ENCODE peak calls at places on chromosomes 7 and 10, in nine cellular contexts. V is Peyer's patch, Q is fibroblast of the aortic adventitia, A is uterus, D is AG09309, U is thoracic aorta, K is ovary, Y is stomach, N is neural progenitor cell. C is an unnamed sample.

GRCh38 chr10:69232736-69233135 is 12.6 kb downstream of the HKDC1 start:
- DNase-seq in K (no peak), D (no peak), Y (no peak), U (no peak), N (no peak), V (peak; percentile 67), Q (no peak), A (no peak), C (no peak)

GRCh38 chr10:121690152-121690551 is 91.9 kb upstream of the FGFR2 start:
- DNase-seq in Q (no peak), U (no peak), A (no peak), D (no peak), Y (no peak), V (no peak), N (no peak), K (no peak), C (no peak)

GRCh38 chr7:45126201-45126600 is 14.7 kb upstream of the TBRG4 start:
- DNase-seq in K (no peak), V (no peak), D (no peak), Y (no peak), N (no peak), U (no peak), Q (no peak), A (no peak), C (no peak)

GRCh38 chr10:25294032-25294926 is 119.5 kb downstream of the GPR158 start:
- DNase-seq in A (no peak), V (no peak), N (no peak), K (no peak), Y (no peak), Q (peak; percentile 4), U (no peak), D (no peak), C (peak; percentile 15)

GRCh38 chr10:92239600-92240288 is 51.1 kb downstream of the CPEB3 start:
- DNase-seq in K (peak; percentile 61), A (peak; percentile 24), N (peak; percentile 76), V (peak; percentile 58), U (no peak), Q (peak; percentile 27), D (no peak), Y (peak; percentile 47), C (no peak)

GRCh38 chr10:17617031-17617911 is at the start of gene HACD1:
- DNase-seq in Y (peak; percentile 75), N (peak; percentile 87), V (peak; percentile 75), A (peak; percentile 48), K (peak; percentile 43), Q (peak; percentile 67), U (peak; percentile 4), D (no peak), C (peak; percentile 38)

GRCh38 chr7:137404918-137405317 is 61.4 kb upstream of the PTN start:
- DNase-seq in V (no peak), Q (no peak), A (no peak), U (no peak), N (no peak), D (no peak), Y (no peak), K (no peak), C (no peak)

GRCh38 chr10:11336703-11337102 is 274.7 kb downstream of the USP6NL start:
- DNase-seq in Y (no peak), V (no peak), D (no peak), A (no peak), U (no peak), K (no peak), N (peak; percentile 81), Q (peak; percentile 8), C (no peak)

GRCh38 chr7:35491233-35491632 is 203.7 kb downstream of the HERPUD2 start:
- DNase-seq in N (no peak), V (no peak), U (no peak), Q (no peak), K (no peak), D (no peak), A (no peak), Y (no peak), C (no peak)

GRCh38 chr7:86130268-86130667 is 513.4 kb upstream of the GRM3 start:
- DNase-seq in K (no peak), V (no peak), Y (no peak), Q (no peak), A (no peak), U (no peak), N (no peak), D (no peak), C (no peak)

GRCh38 chr7:5636446-5636835 is 145.0 kb downstream of the RNF216 start:
- DNase-seq in Q (peak; percentile 16), Y (no peak), U (no peak), A (no peak), K (no peak), D (no peak), N (peak; percentile 80), V (no peak), C (no peak)

GRCh38 chr10:113711142-113711541 is 31.4 kb downstream of the CASP7 start:
- DNase-seq in N (peak; percentile 29), U (no peak), A (no peak), K (no peak), D (no peak), Q (no peak), V (no peak), Y (no peak), C (no peak)

GRCh38 chr7:21972397-21972784 is 26.7 kb upstream of the CDCA7L start:
- DNase-seq in N (no peak), V (no peak), K (no peak), Y (no peak), U (no peak), Q (no peak), D (no peak), A (no peak), C (no peak)

GRCh38 chr10:131650771-131651673 is 249.8 kb upstream of the PPP2R2D start:
- DNase-seq in N (no peak), Q (no peak), A (no peak), K (no peak), Y (peak; percentile 19), U (no peak), V (no peak), D (no peak), C (no peak)

GRCh38 chr7:5397657-5398237 is 25.9 kb downstream of the TNRC18 start:
- DNase-seq in N (no peak), V (no peak), K (no peak), Y (no peak), A (no peak), Q (no peak), D (no peak), U (no peak), C (no peak)

GRCh38 chr10:61438141-61438984 is 14.8 kb downstream of the TMEM26 start:
- DNase-seq in A (no peak), D (peak; percentile 10), U (no peak), V (no peak), Q (peak; percentile 6), Y (no peak), K (no peak), N (no peak), C (no peak)

GRCh38 chr7:9657257-9657656 is 1223.8 kb downstream of the NXPH1 start:
- DNase-seq in N (no peak), V (no peak), A (no peak), Q (no peak), D (no peak), K (no peak), Y (no peak), U (no peak), C (no peak)
- TF ChIP-seq CTCF in N (peak; percentile 46), V (no peak), A (no peak), Q (no peak), D (no peak), K (no peak), Y (no peak), U (no peak), C (peak; percentile 41)

GRCh38 chr7:151244871-151245346 is 3.6 kb downstream of the SMARCD3 start:
- DNase-seq in A (no peak), Y (no peak), N (peak; percentile 49), V (no peak), Q (no peak), D (no peak), K (no peak), U (no peak), C (no peak)
- H3K4me3 ChIP-seq in A (peak overlapping the region; percentile 12), Y (peak overlapping the region; percentile 45), N (peak overlapping the region; percentile 56), V (peak overlapping the region; percentile 46), Q (peak overlapping the region; percentile 50), D (peak overlapping the region; percentile 12), K (peak overlapping the region; percentile 34), U (peak overlapping the region; percentile 89), C (peak overlapping the region; percentile 84)

GRCh38 chr10:36885746-36886145 is 239.7 kb upstream of the ANKRD30A start:
- DNase-seq in N (no peak), U (no peak), Y (no peak), Q (no peak), V (no peak), A (no peak), D (no peak), K (no peak), C (no peak)

GRCh38 chr10:36886303-36886891 is 239.0 kb upstream of the ANKRD30A start:
- DNase-seq in K (no peak), U (no peak), D (no peak), A (no peak), N (no peak), Y (no peak), Q (no peak), V (no peak), C (no peak)

GRCh38 chr10:36888925-36889573 is 236.3 kb upstream of the ANKRD30A start:
- DNase-seq in U (no peak), Y (peak; percentile 42), D (no peak), K (no peak), V (peak; percentile 54), N (peak; percentile 65), A (no peak), Q (no peak), C (no peak)
- TF ChIP-seq CTCF in U (no peak), Y (no peak), D (peak; percentile 28), K (no peak), V (no peak), N (peak; percentile 83), A (no peak), Q (no peak), C (no peak)

DNA sequence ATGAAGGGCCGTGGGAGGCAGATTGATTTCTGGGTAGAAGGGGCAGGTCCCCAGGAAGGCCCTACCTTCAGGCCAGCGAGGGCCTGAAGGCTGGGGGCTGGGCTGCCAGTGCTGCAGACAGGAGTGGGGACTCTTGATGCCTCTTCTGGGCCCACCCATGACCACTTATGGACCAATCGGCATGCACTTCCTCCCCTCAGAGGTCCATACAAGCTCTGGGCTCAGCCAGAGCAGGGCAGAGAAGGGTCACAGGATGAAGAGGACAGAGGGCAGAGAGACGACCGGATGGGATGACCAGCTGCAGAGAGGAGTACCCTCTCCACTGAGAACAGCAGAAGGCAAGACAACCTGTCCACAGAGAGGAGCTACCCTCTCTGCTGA is 120.1 kb downstream of the DYNC2I1 start:
- DNase-seq in N (peak; percentile 31), U (no peak), V (no peak), D (no peak), A (no peak), Y (no peak), Q (peak; percentile 4), K (no peak), C (no peak)
- H3K4me3 ChIP-seq in N (peak overlapping the region; percentile 23), U (peak overlapping the region; percentile 68), V (peak overlapping the region; percentile 7), D (no peak overlapping the region), A (no peak overlapping the region), Y (peak overlapping the region; percentile 32), Q (peak overlapping the region; percentile 64), K (no peak overlapping the region), C (no peak overlapping the region)

C was measured in astrocyte of the cerebellum.